ENCODE peak calls at places on chromosome 1, in six cellular contexts. Y, F, T, Z, H and U are unnamed samples.

GRCh38 chr1:244077473-244078220 is 26.6 kb downstream of the ZBTB18 start:
- DNase-seq in F (no peak), Y (no peak), Z (no peak), T (no peak), H (no peak), U (no peak)

GRCh38 chr1:155833665-155834295 is 23.2 kb downstream of the GON4L start:
- DNase-seq in Z (no peak), F (no peak), Y (no peak), T (no peak), H (no peak), U (no peak)

GRCh38 chr1:30707412-30708360 is 15.7 kb downstream of the MATN1 start:
- DNase-seq in H (peak; percentile 51), Y (peak; percentile 48), T (no peak), F (no peak), Z (peak; percentile 80), U (peak; percentile 85)

GRCh38 chr1:30715216-30715615 is 8.2 kb downstream of the MATN1 start:
- DNase-seq in Y (no peak), T (no peak), F (no peak), Z (no peak), H (no peak), U (no peak)

GRCh38 chr1:21586926-21587601 is 77.8 kb downstream of the ALPL start:
- DNase-seq in T (peak; percentile 43), Y (peak; percentile 61), Z (peak; percentile 91), F (peak; percentile 72), H (peak; percentile 82), U (no peak)

GRCh38 chr1:23528245-23528978 is 2.6 kb downstream of the E2F2 start:
- DNase-seq in H (peak; percentile 87), T (peak; percentile 53), F (peak; percentile 83), Z (peak; percentile 91), Y (peak; percentile 90), U (peak; percentile 73)

GRCh38 chr1:219130536-219130935 is 43.1 kb upstream of the LYPLAL1 start:
- DNase-seq in Z (no peak), T (no peak), H (no peak), F (no peak), Y (no peak), U (no peak)

GRCh38 chr1:212124891-212125582 is 89.5 kb downstream of the DTL start:
- DNase-seq in F (no peak), Z (no peak), H (no peak), Y (no peak), T (no peak), U (no peak)

GRCh38 chr1:231528175-231529029 is at the start of gene TSNAX:
- DNase-seq in Y (peak; percentile 88), H (peak; percentile 84), F (peak; percentile 94), T (peak; percentile 75), Z (peak; percentile 95), U (peak; percentile 94)

GRCh38 chr1:109984190-109984455 is 442 bp upstream of the AHCYL1 start:
- DNase-seq in T (no peak), H (no peak), Z (no peak), Y (no peak), F (no peak), U (no peak)

GRCh38 chr1:161198206-161198876 is 513 bp downstream of the ADAMTS4 start:
- DNase-seq in Z (no peak), F (no peak), Y (no peak), T (no peak), H (peak; percentile 32), U (no peak)

GRCh38 chr1:54254055-54254454 is 54.1 kb downstream of the MRPL37 start:
- DNase-seq in F (no peak), H (peak; percentile 8), Y (no peak), Z (no peak), T (no peak), U (no peak)

GRCh38 chr1:29695809-29696208 is 459.5 kb downstream of the PTPRU start:
- DNase-seq in Y (no peak), T (no peak), F (no peak), Z (no peak), H (no peak), U (no peak)

GRCh38 chr1:216653001-216653400 is 70.2 kb downstream of the ESRRG start:
- DNase-seq in Z (no peak), Y (no peak), T (no peak), H (no peak), F (no peak), U (no peak)

GRCh38 chr1:85884372-85885035 is 176.3 kb upstream of the ZNHIT6 start:
- DNase-seq in Y (no peak), Z (no peak), T (no peak), H (peak; percentile 34), F (no peak), U (peak; percentile 26)

GRCh38 chr1:29124366-29125236 is 898 bp upstream of the TMEM200B start:
- DNase-seq in F (peak; percentile 92), Y (peak; percentile 46), H (peak; percentile 50), Z (peak; percentile 77), T (no peak), U (peak; percentile 87)

GRCh38 chr1:9293512-9294439 is 1.1 kb downstream of the SPSB1 start:
- DNase-seq in Z (peak; percentile 81), Y (no peak), H (peak; percentile 18), F (no peak), T (no peak), U (no peak)

GRCh38 chr1:245742891-245743290 is 588.1 kb downstream of the KIF26B start:
- DNase-seq in T (no peak), H (no peak), Y (no peak), Z (no peak), F (no peak), U (no peak)

GRCh38 chr1:115219937-115220336 is 118.1 kb downstream of the NGF start:
- DNase-seq in H (no peak), Y (no peak), F (no peak), T (no peak), Z (no peak), U (no peak)

GRCh38 chr1:247173431-247173830 is 1.6 kb upstream of the ZNF124 start:
- DNase-seq in H (no peak), Y (no peak), Z (no peak), F (no peak), T (no peak), U (no peak)

GRCh38 chr1:44068442-44068861 is 37.2 kb upstream of the SLC6A9 start:
- DNase-seq in Y (no peak), H (no peak), Z (peak; percentile 67), T (no peak), F (no peak), U (peak; percentile 42)

GRCh38 chr1:29437946-29438345 is 201.6 kb downstream of the PTPRU start:
- DNase-seq in Z (no peak), H (no peak), F (no peak), Y (no peak), T (no peak), U (no peak)

GRCh38 chr1:111615874-111616715 is 3.5 kb upstream of the RAP1A start:
- DNase-seq in H (no peak), F (no peak), Z (no peak), T (no peak), Y (no peak), U (peak; percentile 75)

DNA sequence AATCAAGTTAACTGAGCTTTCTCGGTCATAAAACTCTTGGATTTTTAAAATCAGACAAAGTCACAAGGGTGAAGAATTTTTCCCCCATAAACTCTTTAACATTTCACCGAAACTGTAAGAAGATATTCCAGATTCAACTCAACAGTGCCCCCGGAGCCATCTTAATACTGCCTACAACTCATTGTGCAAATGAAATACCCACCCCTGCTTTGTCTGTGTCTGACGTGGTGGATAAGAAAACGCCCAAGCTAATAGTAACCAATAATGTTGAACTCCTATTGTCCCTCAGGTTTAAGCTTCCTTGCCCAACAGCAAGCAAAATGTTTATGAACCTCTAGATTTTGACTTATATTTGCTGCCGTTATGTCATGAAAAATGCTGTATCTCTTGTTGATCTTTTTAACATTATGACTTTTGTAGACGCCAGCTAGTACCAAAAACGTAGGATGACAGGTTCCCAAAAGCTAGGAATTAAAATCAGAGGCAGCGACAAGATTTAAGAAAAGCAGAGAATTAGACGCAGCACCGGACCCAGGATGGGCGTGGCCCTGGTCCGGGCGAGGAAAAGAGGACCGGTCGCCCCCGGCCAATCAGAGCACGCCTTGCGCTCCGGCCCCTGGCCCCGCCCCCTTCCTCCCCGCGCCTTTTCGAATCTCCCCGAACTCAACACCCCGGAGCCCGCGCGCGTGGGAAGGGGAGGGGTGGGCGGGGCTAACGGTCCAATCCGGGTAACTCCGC is 1.1 kb downstream of the STMN1 start:
- DNase-seq in Z (peak; percentile 96), H (peak; percentile 83), Y (peak; percentile 78), F (peak; percentile 97), T (peak; percentile 52), U (peak; percentile 97)
- TF ChIP-seq CTCF in Z (no peak), H (peak; percentile 41), Y (peak; percentile 17), F (no peak), T (peak; percentile 15), U (no peak)

GRCh38 chr1:153547560-153548551 is 1.2 kb downstream of the S100A3 start:
- DNase-seq in Z (peak; percentile 18), F (no peak), Y (no peak), H (no peak), T (no peak), U (no peak)

GRCh38 chr1:153550398-153550758 is 1.3 kb upstream of the S100A3 start:
- DNase-seq in F (no peak), T (no peak), H (no peak), Y (no peak), Z (peak; percentile 11), U (no peak)

GRCh38 chr1:153550827-153551512 is 1.9 kb upstream of the S100A3 start:
- DNase-seq in Z (peak; percentile 54), T (no peak), Y (no peak), F (no peak), H (no peak), U (no peak)

GRCh38 chr1:153549741-153550397 is 811 bp upstream of the S100A3 start:
- DNase-seq in Z (peak; percentile 62), F (no peak), Y (no peak), T (no peak), H (no peak), U (no peak)

GRCh38 chr1:153548722-153549695 is at the start of gene S100A3:
- DNase-seq in Y (no peak), Z (peak; percentile 65), T (peak; percentile 80), F (peak; percentile 95), H (peak; percentile 85), U (no peak)
- TF ChIP-seq CTCF in Y (no peak), Z (no peak), T (peak; percentile 55), F (peak; percentile 44), H (peak; percentile 67), U (no peak)

GRCh38 chr1:230072866-230073265 is 5.8 kb downstream of the GALNT2 start:
- DNase-seq in H (no peak), Y (no peak), F (no peak), Z (no peak), T (no peak), U (no peak)

GRCh38 chr1:230069813-230070212 is 2.8 kb downstream of the GALNT2 start:
- DNase-seq in T (no peak), H (no peak), Y (no peak), F (no peak), Z (peak; percentile 12), U (no peak)

GRCh38 chr1:230072296-230072695 is 5.3 kb downstream of the GALNT2 start:
- DNase-seq in Y (no peak), Z (no peak), H (no peak), F (no peak), T (no peak), U (no peak)

GRCh38 chr1:230070321-230071208 is 3.5 kb downstream of the GALNT2 start:
- DNase-seq in H (no peak), Y (no peak), F (no peak), Z (peak; percentile 47), T (no peak), U (no peak)

GRCh38 chr1:230071316-230071715 is 4.3 kb downstream of the GALNT2 start:
- DNase-seq in T (no peak), F (no peak), H (no peak), Y (no peak), Z (no peak), U (no peak)
- TF ChIP-seq CTCF in T (no peak), F (no peak), H (no peak), Y (no peak), Z (no peak), U (no peak)

GRCh38 chr1:176949033-176949662 is 215.4 kb downstream of the ASTN1 start:
- DNase-seq in H (no peak), Y (peak; percentile 63), Z (peak; percentile 78), F (no peak), T (no peak), U (peak; percentile 47)
- TF ChIP-seq CTCF in H (peak; percentile 61), Y (peak; percentile 91), Z (peak; percentile 50), F (peak; percentile 47), T (peak; percentile 67), U (peak; percentile 66)